ENCODE peak calls at places on chromosome 20, in ten cellular contexts. I, L, M, P, H, U, E, J, D and V are unnamed samples.

GRCh38 chr20:41367393-41367695 is 726 bp upstream of the EMILIN3 start:
- DNase-seq in I (no peak), L (no peak), M (no peak), P (no peak), H (no peak), U (no peak), E (no peak), J (no peak), D (no peak), V (no peak)

GRCh38 chr20:2386516-2387179 is 5.9 kb downstream of the TGM6 start:
- DNase-seq in I (no peak), L (no peak), M (no peak), P (no peak), H (no peak), U (peak; percentile 62), E (no peak), J (no peak), D (no peak), V (no peak)

GRCh38 chr20:57473246-57474042 is 51.5 kb downstream of the CTCFL start:
- DNase-seq in I (no peak), L (no peak), M (peak; percentile 73), P (no peak), H (no peak), U (peak; percentile 32), E (peak; percentile 14), J (peak; percentile 87), D (no peak), V (no peak)

GRCh38 chr20:25076201-25076600 is 5.7 kb downstream of the VSX1 start:
- DNase-seq in I (no peak), L (no peak), M (no peak), P (no peak), H (no peak), U (no peak), E (no peak), J (no peak), D (no peak), V (no peak)

GRCh38 chr20:63150911-63151531 is 64.9 kb downstream of the YTHDF1 start:
- DNase-seq in I (no peak), L (peak; percentile 64), M (no peak), P (no peak), H (no peak), U (no peak), E (no peak), J (no peak), D (no peak), V (no peak)

GRCh38 chr20:62277253-62277652 is 25.5 kb upstream of the ADRM1 start:
- DNase-seq in I (no peak), L (no peak), M (no peak), P (no peak), H (no peak), U (no peak), E (no peak), J (no peak), D (no peak), V (no peak)

GRCh38 chr20:45064812-45065211 is 36.1 kb downstream of the KCNS1 start:
- DNase-seq in I (no peak), L (no peak), M (no peak), P (no peak), H (no peak), U (no peak), E (no peak), J (no peak), D (no peak), V (no peak)

GRCh38 chr20:58776109-58776508 is 74.6 kb downstream of the GNAS-AS1 start:
- DNase-seq in I (no peak), L (peak; percentile 19), M (no peak), P (no peak), H (no peak), U (no peak), E (no peak), J (no peak), D (no peak), V (no peak)

GRCh38 chr20:23928788-23929187 is 49.2 kb upstream of the CST5 start:
- DNase-seq in I (no peak), L (no peak), M (no peak), P (no peak), H (no peak), U (no peak), E (peak; percentile 49), J (no peak), D (no peak), V (no peak)

GRCh38 chr20:55160022-55160421 is 684.6 kb downstream of the DOK5 start:
- DNase-seq in I (no peak), L (no peak), M (no peak), P (no peak), H (no peak), U (no peak), E (no peak), J (no peak), D (no peak), V (no peak)

GRCh38 chr20:59342017-59342957 is 41.9 kb downstream of the EDN3 start:
- DNase-seq in I (no peak), L (no peak), M (no peak), P (peak; percentile 40), H (no peak), U (no peak), E (no peak), J (no peak), D (no peak), V (no peak)

GRCh38 chr20:35828434-35828833 is 56.6 kb downstream of the PHF20 start:
- DNase-seq in I (no peak), L (no peak), M (no peak), P (no peak), H (no peak), U (no peak), E (no peak), J (no peak), D (no peak), V (no peak)